ENCODE peak calls at places on chromosomes 16 and 17, in five cellular contexts. F is breast epithelium, N is HFF-Myc, D is body of pancreas, I is lower lobe of right lung. L is an unnamed sample.

GRCh38 chr17:31677681-31678080 is 181.4 kb downstream of the COPRS start:
- DNase-seq in F (no peak), N (no peak), D (no peak), I (no peak), L (no peak)

GRCh38 chr17:48624544-48625501 is 1.3 kb downstream of the HOXB9 start:
- DNase-seq in F (no peak), N (no peak), D (no peak), I (no peak), L (no peak)

GRCh38 chr17:72338304-72338703 is 217.5 kb downstream of the SOX9 start:
- DNase-seq in F (no peak), N (no peak), D (no peak), I (no peak), L (no peak)

GRCh38 chr17:63714550-63715277 is 14.8 kb upstream of the LIMD2 start:
- DNase-seq in F (no peak), N (no peak), D (no peak), I (no peak), L (no peak)

GRCh38 chr16:82329070-82329469 is 159.0 kb upstream of the MPHOSPH6 start:
- DNase-seq in F (no peak), N (no peak), D (no peak), I (no peak), L (no peak)

GRCh38 chr16:16083421-16084156 is 134.2 kb downstream of the ABCC1 start:
- DNase-seq in F (no peak), N (no peak), D (no peak), I (no peak), L (no peak)

GRCh38 chr17:77392376-77393273 is 251.9 kb downstream of the SEC14L1 start:
- DNase-seq in F (no peak), N (no peak), D (peak; percentile 72), I (no peak), L (no peak)

GRCh38 chr17:841313-841712 is 59.2 kb downstream of the MRM3 start:
- DNase-seq in F (no peak), N (no peak), D (no peak), I (peak; percentile 60), L (no peak)

GRCh38 chr17:13786000-13786598 is 184.4 kb upstream of the HS3ST3A1 start:
- DNase-seq in F (no peak), N (no peak), D (no peak), I (no peak), L (no peak)

GRCh38 chr17:55833311-55833710 is 82.5 kb downstream of the PCTP start:
- DNase-seq in F (no peak), N (no peak), D (no peak), I (no peak), L (no peak)

GRCh38 chr17:4604111-4604644 is 19.8 kb downstream of the SMTNL2 start:
- DNase-seq in F (no peak), N (peak; percentile 49), D (peak; percentile 42), I (no peak), L (no peak)

GRCh38 chr16:68860978-68861892 is 17.9 kb downstream of the TANGO6 start:
- DNase-seq in F (no peak), N (no peak), D (no peak), I (no peak), L (no peak)

GRCh38 chr16:51762081-51762995 is 611.3 kb upstream of the SALL1 start:
- DNase-seq in F (peak; percentile 69), N (peak; percentile 24), D (peak; percentile 87), I (peak; percentile 78), L (peak; percentile 57)

GRCh38 chr17:29682054-29682453 is 59.3 kb upstream of the CORO6 start:
- DNase-seq in F (no peak), N (no peak), D (no peak), I (no peak), L (no peak)

GRCh38 chr17:77560841-77561240 is 397.7 kb upstream of the TNRC6C start:
- DNase-seq in F (no peak), N (no peak), D (no peak), I (peak; percentile 8), L (no peak)

GRCh38 chr17:63701477-63702222 is 1.7 kb upstream of the LIMD2 start:
- DNase-seq in F (no peak), N (no peak), D (no peak), I (peak; percentile 81), L (no peak)

GRCh38 chr17:64411999-64412771 is 21.5 kb upstream of the PECAM1 start:
- DNase-seq in F (no peak), N (no peak), D (peak; percentile 17), I (peak; percentile 79), L (no peak)

GRCh38 chr16:8998114-8998513 is 34.4 kb upstream of the USP7 start:
- DNase-seq in F (no peak), N (peak; percentile 48), D (no peak), I (no peak), L (no peak)

GRCh38 chr17:17877548-17878358 is 41.0 kb upstream of the SREBF1 start:
- DNase-seq in F (peak; percentile 72), N (peak; percentile 42), D (peak; percentile 90), I (peak; percentile 77), L (no peak)

GRCh38 chr17:32484041-32484461 is 2.7 kb upstream of the CDK5R1 start:
- DNase-seq in F (no peak), N (no peak), D (no peak), I (no peak), L (no peak)

GRCh38 chr16:4944333-4945281 is 7.7 kb upstream of the PPL start:
- DNase-seq in F (peak; percentile 96), N (peak; percentile 92), D (peak; percentile 94), I (peak; percentile 91), L (peak; percentile 92)

GRCh38 chr16:49491736-49492089 is 118.1 kb downstream of the C16orf78 start:
- DNase-seq in F (peak; percentile 69), N (no peak), D (peak; percentile 45), I (peak; percentile 42), L (no peak)

GRCh38 chr16:81273223-81273940 is 34.9 kb downstream of the BCO1 start:
- DNase-seq in F (no peak), N (no peak), D (no peak), I (no peak), L (no peak)

GRCh38 chr16:30947533-30948086 is 1.3 kb upstream of the ORAI3 start:
- DNase-seq in F (no peak), N (no peak), D (no peak), I (no peak), L (no peak)

GRCh38 chr17:52170963-52171572 is 12.6 kb upstream of the CA10 start:
- DNase-seq in F (no peak), N (no peak), D (peak; percentile 45), I (no peak), L (no peak)

GRCh38 chr16:67663151-67663876 is 2.6 kb downstream of the PARD6A start:
- DNase-seq in F (no peak), N (no peak), D (peak; percentile 61), I (no peak), L (no peak)

GRCh38 chr16:87834668-87835473 is 34.4 kb downstream of the SLC7A5 start:
- DNase-seq in F (no peak), N (peak; percentile 40), D (no peak), I (no peak), L (no peak)

GRCh38 chr17:4690745-4691144 is 13.2 kb downstream of the PELP1 start:
- DNase-seq in F (no peak), N (no peak), D (no peak), I (no peak), L (no peak)

GRCh38 chr16:3004781-3005284 is 7.9 kb upstream of the CLDN9 start:
- DNase-seq in F (no peak), N (no peak), D (peak; percentile 85), I (no peak), L (no peak)

GRCh38 chr17:51703364-51704341 is 443.3 kb downstream of the UTP18 start:
- DNase-seq in F (peak; percentile 74), N (no peak), D (peak; percentile 76), I (no peak), L (no peak)

GRCh38 chr16:59573528-59574271 is 839.6 kb upstream of the GOT2 start:
- DNase-seq in F (no peak), N (no peak), D (no peak), I (no peak), L (no peak)

GRCh38 chr16:87435399-87436224 is 43.5 kb downstream of the MAP1LC3B start:
- DNase-seq in F (no peak), N (peak; percentile 86), D (no peak), I (no peak), L (no peak)

DNA sequence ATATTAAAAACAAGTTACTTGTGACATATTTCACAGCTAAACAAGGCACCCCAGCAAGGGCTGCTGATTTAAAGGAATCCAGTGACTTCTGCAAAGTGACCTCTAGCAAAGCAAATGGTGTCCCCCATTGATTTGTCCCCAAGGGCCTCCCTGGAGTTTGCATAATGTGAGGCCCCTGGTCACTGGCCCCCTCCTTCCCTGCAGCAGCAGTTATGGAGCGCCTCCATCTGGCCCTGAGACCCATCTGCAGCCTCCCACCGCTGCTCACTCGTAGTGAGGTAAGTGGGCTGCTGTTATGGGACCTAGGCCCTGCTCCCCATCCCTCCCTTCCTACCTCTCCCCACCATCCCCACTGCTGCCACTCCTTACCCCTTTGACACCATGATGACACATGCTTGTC is 19.6 kb upstream of the EEF2K start:
- DNase-seq in F (no peak), N (no peak), D (no peak), I (no peak), L (no peak)
- TF ChIP-seq CTCF in F (no peak), N (peak; percentile 34), D (no peak), I (no peak), L (no peak)

DNA sequence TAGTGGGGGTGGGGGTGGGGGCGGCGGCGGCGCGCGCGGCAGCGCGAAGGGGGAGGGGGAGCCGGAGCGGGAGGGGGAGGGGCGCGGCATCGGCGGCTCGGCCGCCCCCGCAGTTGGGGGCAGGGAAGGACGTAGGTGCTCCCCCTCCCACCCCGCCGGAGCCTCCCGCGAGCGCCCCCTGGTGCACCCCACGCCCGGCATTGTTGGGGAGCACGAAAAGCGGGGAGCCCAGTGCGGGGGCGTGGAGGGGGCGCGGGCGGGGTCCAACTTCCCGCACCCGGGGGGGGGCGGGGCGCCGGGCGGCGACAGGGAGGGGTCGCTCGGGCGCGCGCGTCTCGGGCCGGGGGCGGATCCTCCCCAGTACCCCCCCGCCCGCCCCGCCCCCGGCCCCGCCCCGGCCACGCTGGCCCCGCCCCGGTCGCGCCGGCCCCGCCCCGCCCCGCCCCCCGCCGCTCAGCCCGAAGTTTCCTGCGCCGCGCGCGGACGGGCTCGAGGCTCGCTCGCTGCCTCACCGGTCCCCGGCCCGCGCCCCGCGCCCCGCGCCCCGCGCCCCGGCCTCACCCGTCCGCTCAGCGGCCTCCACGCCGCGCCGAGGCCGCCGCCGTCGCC is at the start of gene CACNA1H:
- DNase-seq in F (no peak), N (no peak), D (peak; percentile 38), I (no peak), L (no peak)
- TF ChIP-seq CTCF in F (no peak), N (peak; percentile 3), D (peak; percentile 20), I (no peak), L (no peak)

DNA sequence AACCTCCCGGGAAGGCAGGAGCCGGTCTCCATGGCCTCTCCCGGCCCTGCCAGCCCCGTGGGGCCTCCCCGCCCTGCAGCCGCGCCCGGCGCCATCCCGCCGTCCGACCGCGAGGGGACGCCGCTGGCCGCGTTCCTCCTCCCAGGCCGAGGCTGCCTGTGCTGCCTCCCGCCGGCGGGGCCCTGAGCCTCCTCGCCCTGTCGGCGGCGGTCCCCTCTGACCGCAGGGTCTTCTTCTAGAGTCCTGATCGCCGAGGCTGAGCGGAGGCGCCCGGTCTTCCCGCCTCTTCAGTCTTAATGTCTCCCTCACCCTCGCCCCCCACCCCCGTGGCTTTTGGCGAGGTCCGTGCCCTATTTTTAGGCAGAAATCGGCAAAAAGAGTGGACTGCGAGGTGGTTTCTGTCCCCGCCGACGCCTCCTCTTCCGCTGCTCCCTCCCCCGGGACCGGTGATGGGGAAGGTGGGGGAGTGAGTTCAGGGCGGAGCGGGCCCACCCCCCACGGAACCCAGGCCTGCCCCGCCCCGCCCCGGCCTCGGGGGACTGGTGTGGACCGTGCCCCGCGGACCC is 794 bp upstream of the CPNE7 start:
- DNase-seq in F (no peak), N (no peak), D (peak; percentile 51), I (peak; percentile 67), L (no peak)
- TF ChIP-seq CTCF in F (peak; percentile 39), N (peak; percentile 75), D (peak; percentile 45), I (peak; percentile 76), L (no peak)

GRCh38 chr17:82933911-82934310 is 94.1 kb upstream of the ZNF750 start:
- DNase-seq in F (no peak), N (no peak), D (no peak), I (peak; percentile 16), L (peak; percentile 16)
- TF ChIP-seq CTCF in F (no peak), N (no peak), D (no peak), I (no peak), L (no peak)

L was measured in omental fat pad.